ENCODE peak calls at places on chromosomes 11 and 22, in five cellular contexts. Y is D721Med; B is activated naive CD4-positive, alpha-beta T cell; K is stimulated activated CD4-positive, alpha-beta T cell treated with anti-CD3 and anti-CD28 coated beads, Interleukin-4, amount 100 ng/mL, for 4 hours; H is DMS 273 treated with DMSO at 0.1 percent for 48 hours. L is an unnamed sample.

GRCh38 chr11:17978553-17979287 is 34.1 kb downstream of the SERGEF start:
- DNase-seq in Y (no peak), B (no peak), K (peak), H (peak), L (no peak)

GRCh38 chr11:130050272-130050671 is 19.4 kb upstream of the APLP2 start:
- DNase-seq in Y (no peak), B (no peak), K (no peak), H (no peak), L (no peak)

GRCh38 chr11:45247433-45247832 is 38.7 kb downstream of the SYT13 start:
- DNase-seq in Y (no peak), B (no peak), K (no peak), H (peak), L (no peak)

GRCh38 chr11:103358251-103358650 is 249.0 kb downstream of the DYNC2H1 start:
- DNase-seq in Y (no peak), B (no peak), K (no peak), H (no peak), L (no peak)

GRCh38 chr11:44950036-44950624 is 553 bp downstream of the TP53I11 start:
- DNase-seq in Y (no peak), B (no peak), K (peak), H (no peak), L (no peak)

GRCh38 chr22:42343551-42344081 is 73.2 kb upstream of the TCF20 start:
- DNase-seq in Y (no peak), B (no peak), K (peak), H (no peak), L (no peak)

GRCh38 chr11:8899119-8899753 is 11.8 kb upstream of the AKIP1 start:
- DNase-seq in Y (no peak), B (no peak), K (no peak), H (no peak), L (no peak)

GRCh38 chr11:10382518-10382917 is 72.5 kb upstream of the AMPD3 start:
- DNase-seq in Y (no peak), B (no peak), K (no peak), H (no peak), L (no peak)

GRCh38 chr11:69726019-69726418 is 22.2 kb upstream of the FGF19 start:
- DNase-seq in Y (no peak), B (no peak), K (no peak), H (no peak), L (no peak)

GRCh38 chr11:66146940-66147339 is 76.9 kb downstream of the PACS1 start:
- DNase-seq in Y (no peak), B (no peak), K (no peak), H (no peak), L (no peak)

GRCh38 chr22:48889209-48889830 is 938.4 kb downstream of the BRD1 start:
- DNase-seq in Y (no peak), B (no peak), K (no peak), H (no peak), L (no peak)

GRCh38 chr11:47932544-47932943 is 47.8 kb upstream of the PTPRJ start:
- DNase-seq in Y (no peak), B (no peak), K (no peak), H (no peak), L (no peak)

GRCh38 chr11:133597236-133597635 is 64.9 kb upstream of the OPCML start:
- DNase-seq in Y (no peak), B (no peak), K (no peak), H (no peak), L (no peak)

L was measured in GOT3.